ENCODE peak calls at places on chromosomes 16 and 17, in seven cellular contexts. One of them, this sample, is unnamed.

GRCh38 chr17:52027081-52027480 is 131.4 kb downstream of the CA10 start:
- DNase-seq in PC-3: peak
- DNase-seq in Caco-2: no peak
- DNase-seq in CD8-positive, alpha-beta T cell: no peak
- DNase-seq in endothelial cell: no peak
- DNase-seq in cardiac fibroblast: no peak
- DNase-seq in GM10248: no peak
- DNase-seq in this sample: no peak

GRCh38 chr17:64277831-64278562 is 14.9 kb upstream of the TEX2 start:
- DNase-seq in PC-3: no peak
- DNase-seq in Caco-2: no peak
- DNase-seq in CD8-positive, alpha-beta T cell: no peak
- DNase-seq in endothelial cell: no peak
- DNase-seq in cardiac fibroblast: peak
- DNase-seq in GM10248: no peak
- DNase-seq in this sample: no peak

GRCh38 chr16:54242199-54242598 is 44.4 kb downstream of the IRX3 start:
- DNase-seq in PC-3: peak
- DNase-seq in Caco-2: peak
- DNase-seq in CD8-positive, alpha-beta T cell: no peak
- DNase-seq in endothelial cell: peak
- DNase-seq in cardiac fibroblast: no peak
- DNase-seq in GM10248: no peak
- DNase-seq in this sample: no peak

GRCh38 chr16:53872248-53873221 is 168.6 kb downstream of the FTO start:
- DNase-seq in PC-3: no peak
- DNase-seq in Caco-2: no peak
- DNase-seq in CD8-positive, alpha-beta T cell: no peak
- DNase-seq in endothelial cell: no peak
- DNase-seq in cardiac fibroblast: peak
- DNase-seq in GM10248: no peak
- DNase-seq in this sample: no peak

GRCh38 chr17:31535581-31535981 is 144.1 kb downstream of the RAB11FIP4 start:
- DNase-seq in PC-3: no peak
- DNase-seq in Caco-2: no peak
- DNase-seq in CD8-positive, alpha-beta T cell: no peak
- DNase-seq in endothelial cell: no peak
- DNase-seq in cardiac fibroblast: no peak
- DNase-seq in GM10248: peak
- DNase-seq in this sample: peak

GRCh38 chr16:70653406-70653805 is 7.0 kb downstream of the IL34 start:
- DNase-seq in PC-3: no peak
- DNase-seq in Caco-2: no peak
- DNase-seq in CD8-positive, alpha-beta T cell: no peak
- DNase-seq in endothelial cell: no peak
- DNase-seq in cardiac fibroblast: no peak
- DNase-seq in GM10248: no peak
- DNase-seq in this sample: no peak

GRCh38 chr17:48678141-48678971 is 44.0 kb downstream of the PRAC1 start:
- DNase-seq in PC-3: peak
- DNase-seq in Caco-2: peak
- DNase-seq in CD8-positive, alpha-beta T cell: peak
- DNase-seq in endothelial cell: peak
- DNase-seq in cardiac fibroblast: peak
- DNase-seq in GM10248: peak
- DNase-seq in this sample: peak

GRCh38 chr17:16442141-16442540 is 26.8 kb downstream of the TRPV2 start:
- DNase-seq in PC-3: peak
- DNase-seq in Caco-2: no peak
- DNase-seq in CD8-positive, alpha-beta T cell: no peak
- DNase-seq in endothelial cell: no peak
- DNase-seq in cardiac fibroblast: peak
- DNase-seq in GM10248: no peak
- DNase-seq in this sample: no peak

GRCh38 chr17:2051388-2052237 is 3.3 kb upstream of the HIC1 start:
- DNase-seq in PC-3: no peak
- DNase-seq in Caco-2: no peak
- DNase-seq in CD8-positive, alpha-beta T cell: no peak
- DNase-seq in endothelial cell: no peak
- DNase-seq in cardiac fibroblast: no peak
- DNase-seq in GM10248: no peak
- DNase-seq in this sample: peak

GRCh38 chr17:78409191-78409621 is 30.8 kb downstream of the PGS1 start:
- DNase-seq in PC-3: peak
- DNase-seq in Caco-2: peak
- DNase-seq in CD8-positive, alpha-beta T cell: no peak
- DNase-seq in endothelial cell: no peak
- DNase-seq in cardiac fibroblast: no peak
- DNase-seq in GM10248: no peak
- DNase-seq in this sample: no peak

GRCh38 chr16:8869212-8869987 is 594 bp upstream of the CARHSP1 start:
- DNase-seq in PC-3: no peak
- DNase-seq in Caco-2: peak
- DNase-seq in CD8-positive, alpha-beta T cell: no peak
- DNase-seq in endothelial cell: no peak
- DNase-seq in cardiac fibroblast: no peak
- DNase-seq in GM10248: no peak
- DNase-seq in this sample: peak

GRCh38 chr16:1706386-1707192 is 594 bp downstream of the MAPK8IP3 start:
- DNase-seq in PC-3: no peak
- DNase-seq in Caco-2: no peak
- DNase-seq in CD8-positive, alpha-beta T cell: no peak
- DNase-seq in endothelial cell: peak
- DNase-seq in cardiac fibroblast: peak
- DNase-seq in GM10248: peak
- DNase-seq in this sample: no peak

GRCh38 chr16:11734025-11734652 is 8.5 kb downstream of the TXNDC11 start:
- DNase-seq in PC-3: no peak
- DNase-seq in Caco-2: no peak
- DNase-seq in CD8-positive, alpha-beta T cell: no peak
- DNase-seq in endothelial cell: no peak
- DNase-seq in cardiac fibroblast: no peak
- DNase-seq in GM10248: peak
- DNase-seq in this sample: no peak

GRCh38 chr16:30065943-30066881 is 652 bp downstream of the ALDOA start:
- DNase-seq in PC-3: no peak
- DNase-seq in Caco-2: no peak
- DNase-seq in CD8-positive, alpha-beta T cell: no peak
- DNase-seq in endothelial cell: no peak
- DNase-seq in cardiac fibroblast: peak
- DNase-seq in GM10248: no peak
- DNase-seq in this sample: no peak

GRCh38 chr16:22782299-22782698 is 31.7 kb upstream of the HS3ST2 start:
- DNase-seq in PC-3: no peak
- DNase-seq in Caco-2: no peak
- DNase-seq in CD8-positive, alpha-beta T cell: no peak
- DNase-seq in endothelial cell: peak
- DNase-seq in cardiac fibroblast: no peak
- DNase-seq in GM10248: no peak
- DNase-seq in this sample: no peak

GRCh38 chr16:57763290-57764005 is 27.9 kb downstream of the KATNB1 start:
- DNase-seq in PC-3: no peak
- DNase-seq in Caco-2: no peak
- DNase-seq in CD8-positive, alpha-beta T cell: no peak
- DNase-seq in endothelial cell: no peak
- DNase-seq in cardiac fibroblast: no peak
- DNase-seq in GM10248: no peak
- DNase-seq in this sample: no peak

GRCh38 chr17:11935734-11936406 is 61.4 kb downstream of the ZNF18 start:
- DNase-seq in PC-3: peak
- DNase-seq in Caco-2: peak
- DNase-seq in CD8-positive, alpha-beta T cell: no peak
- DNase-seq in endothelial cell: peak
- DNase-seq in cardiac fibroblast: peak
- DNase-seq in GM10248: no peak
- DNase-seq in this sample: no peak

GRCh38 chr16:49460786-49461470 is 87.3 kb downstream of the C16orf78 start:
- DNase-seq in PC-3: no peak
- DNase-seq in Caco-2: no peak
- DNase-seq in CD8-positive, alpha-beta T cell: no peak
- DNase-seq in endothelial cell: no peak
- DNase-seq in cardiac fibroblast: no peak
- DNase-seq in GM10248: no peak
- DNase-seq in this sample: peak

GRCh38 chr16:64356267-64356666 is 765.6 kb downstream of the CDH11 start:
- DNase-seq in PC-3: peak
- DNase-seq in Caco-2: no peak
- DNase-seq in CD8-positive, alpha-beta T cell: no peak
- DNase-seq in endothelial cell: no peak
- DNase-seq in cardiac fibroblast: peak
- DNase-seq in GM10248: no peak
- DNase-seq in this sample: no peak

GRCh38 chr17:67549787-67550186 is 167.9 kb upstream of the NOL11 start:
- DNase-seq in PC-3: no peak
- DNase-seq in Caco-2: no peak
- DNase-seq in CD8-positive, alpha-beta T cell: no peak
- DNase-seq in endothelial cell: no peak
- DNase-seq in cardiac fibroblast: no peak
- DNase-seq in GM10248: no peak
- DNase-seq in this sample: no peak

GRCh38 chr16:67245674-67246080 is 1.6 kb downstream of the FHOD1 start:
- DNase-seq in PC-3: peak
- DNase-seq in Caco-2: no peak
- DNase-seq in CD8-positive, alpha-beta T cell: no peak
- DNase-seq in endothelial cell: no peak
- DNase-seq in cardiac fibroblast: no peak
- DNase-seq in GM10248: no peak
- DNase-seq in this sample: no peak

GRCh38 chr17:75639771-75640555 is 6.7 kb downstream of the SMIM5 start:
- DNase-seq in PC-3: peak
- DNase-seq in Caco-2: peak
- DNase-seq in CD8-positive, alpha-beta T cell: no peak
- DNase-seq in endothelial cell: no peak
- DNase-seq in cardiac fibroblast: no peak
- DNase-seq in GM10248: no peak
- DNase-seq in this sample: peak

GRCh38 chr17:74853669-74854068 is 6.0 kb downstream of the GRIN2C start:
- DNase-seq in PC-3: no peak
- DNase-seq in Caco-2: no peak
- DNase-seq in CD8-positive, alpha-beta T cell: no peak
- DNase-seq in endothelial cell: no peak
- DNase-seq in cardiac fibroblast: no peak
- DNase-seq in GM10248: no peak
- DNase-seq in this sample: no peak

GRCh38 chr17:52106070-52106469 is 52.4 kb downstream of the CA10 start:
- DNase-seq in PC-3: no peak
- DNase-seq in Caco-2: no peak
- DNase-seq in CD8-positive, alpha-beta T cell: no peak
- DNase-seq in endothelial cell: no peak
- DNase-seq in cardiac fibroblast: no peak
- DNase-seq in GM10248: no peak
- DNase-seq in this sample: no peak

GRCh38 chr16:67406628-67407027 is 9.6 kb downstream of the ZDHHC1 start:
- DNase-seq in PC-3: peak
- DNase-seq in Caco-2: no peak
- DNase-seq in CD8-positive, alpha-beta T cell: no peak
- DNase-seq in endothelial cell: no peak
- DNase-seq in cardiac fibroblast: peak
- DNase-seq in GM10248: no peak
- DNase-seq in this sample: no peak

GRCh38 chr16:66471696-66472393 is 44.8 kb downstream of the BEAN1 start:
- DNase-seq in PC-3: no peak
- DNase-seq in Caco-2: no peak
- DNase-seq in CD8-positive, alpha-beta T cell: no peak
- DNase-seq in endothelial cell: no peak
- DNase-seq in cardiac fibroblast: no peak
- DNase-seq in GM10248: no peak
- DNase-seq in this sample: no peak

GRCh38 chr17:39598047-39598481 is 9.7 kb downstream of the NEUROD2 start:
- DNase-seq in PC-3: no peak
- DNase-seq in Caco-2: no peak
- DNase-seq in CD8-positive, alpha-beta T cell: no peak
- DNase-seq in endothelial cell: no peak
- DNase-seq in cardiac fibroblast: no peak
- DNase-seq in GM10248: no peak
- DNase-seq in this sample: no peak

GRCh38 chr17:22267019-22267418 is 574.7 kb downstream of the KCNJ18 start:
- DNase-seq in PC-3: no peak
- DNase-seq in Caco-2: no peak
- DNase-seq in CD8-positive, alpha-beta T cell: no peak
- DNase-seq in endothelial cell: no peak
- DNase-seq in cardiac fibroblast: no peak
- DNase-seq in GM10248: no peak
- DNase-seq in this sample: no peak

GRCh38 chr17:6752068-6752909 is 3.6 kb upstream of the XAF1 start:
- DNase-seq in PC-3: peak
- DNase-seq in Caco-2: no peak
- DNase-seq in CD8-positive, alpha-beta T cell: no peak
- DNase-seq in endothelial cell: no peak
- DNase-seq in cardiac fibroblast: peak
- DNase-seq in GM10248: no peak
- DNase-seq in this sample: no peak
- TF ChIP-seq CTCF in PC-3: no peak
- TF ChIP-seq CTCF in Caco-2: no peak
- TF ChIP-seq CTCF in CD8-positive, alpha-beta T cell: no peak
- TF ChIP-seq CTCF in endothelial cell: no peak
- TF ChIP-seq CTCF in cardiac fibroblast: no peak
- TF ChIP-seq CTCF in GM10248: no peak
- TF ChIP-seq CTCF in this sample: no peak

GRCh38 chr16:88627531-88628411 is 10.6 kb upstream of the IL17C start:
- DNase-seq in PC-3: no peak
- DNase-seq in Caco-2: no peak
- DNase-seq in CD8-positive, alpha-beta T cell: no peak
- DNase-seq in endothelial cell: no peak
- DNase-seq in cardiac fibroblast: no peak
- DNase-seq in GM10248: no peak
- DNase-seq in this sample: no peak
- TF ChIP-seq CTCF in PC-3: no peak
- TF ChIP-seq CTCF in Caco-2: no peak
- TF ChIP-seq CTCF in CD8-positive, alpha-beta T cell: no peak
- TF ChIP-seq CTCF in endothelial cell: no peak
- TF ChIP-seq CTCF in cardiac fibroblast: no peak
- TF ChIP-seq CTCF in GM10248: no peak
- TF ChIP-seq CTCF in this sample: no peak

GRCh38 chr17:41496803-41497484 is 7.2 kb upstream of the KRT36 start:
- DNase-seq in PC-3: peak
- DNase-seq in Caco-2: peak
- DNase-seq in CD8-positive, alpha-beta T cell: peak
- DNase-seq in endothelial cell: peak
- DNase-seq in cardiac fibroblast: peak
- DNase-seq in GM10248: peak
- DNase-seq in this sample: peak
- TF ChIP-seq CTCF in PC-3: peak
- TF ChIP-seq CTCF in Caco-2: peak
- TF ChIP-seq CTCF in CD8-positive, alpha-beta T cell: peak
- TF ChIP-seq CTCF in endothelial cell: peak
- TF ChIP-seq CTCF in cardiac fibroblast: peak
- TF ChIP-seq CTCF in GM10248: no peak
- TF ChIP-seq CTCF in this sample: peak

DNA sequence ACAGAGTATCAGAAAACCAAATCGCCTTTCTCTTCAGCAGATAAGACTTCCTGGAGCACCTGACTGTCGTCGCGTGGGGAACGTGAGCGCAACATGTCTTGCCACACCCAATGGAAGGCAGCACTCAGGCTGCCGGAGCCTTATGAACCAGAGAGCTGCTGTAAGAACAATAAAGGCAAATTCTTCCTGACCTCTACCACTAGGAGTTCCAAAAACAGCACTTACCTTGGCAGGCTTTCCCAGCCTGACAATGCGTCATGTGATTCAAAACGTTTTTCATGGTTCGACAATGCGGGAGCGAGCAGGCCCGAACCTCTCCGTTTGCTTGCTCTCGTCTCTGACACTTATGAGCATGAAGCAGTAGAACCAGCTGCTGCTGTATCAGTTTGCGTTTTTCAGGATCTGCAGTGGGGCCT is 75.8 kb upstream of the TRAP1 start:
- DNase-seq in PC-3: no peak
- DNase-seq in Caco-2: no peak
- DNase-seq in CD8-positive, alpha-beta T cell: no peak
- DNase-seq in endothelial cell: no peak
- DNase-seq in cardiac fibroblast: peak
- DNase-seq in GM10248: no peak
- DNase-seq in this sample: no peak
- TF ChIP-seq CTCF in PC-3: no peak
- TF ChIP-seq CTCF in Caco-2: no peak
- TF ChIP-seq CTCF in CD8-positive, alpha-beta T cell: no peak
- TF ChIP-seq CTCF in endothelial cell: no peak
- TF ChIP-seq CTCF in cardiac fibroblast: no peak
- TF ChIP-seq CTCF in GM10248: no peak
- TF ChIP-seq CTCF in this sample: no peak